ENCODE peak calls at places on chromosomes 2 and 18, in eight cellular contexts. K, D, L, I, F, W, H and N are unnamed samples.

GRCh38 chr2:178830451-178830850 is 23.2 kb upstream of the TTN start:
- DNase-seq in K (no peak), D (no peak), L (no peak), I (no peak), F (no peak), W (no peak), H (no peak), N (no peak)

GRCh38 chr2:232658217-232658785 is 24.9 kb downstream of the EFHD1 start:
- DNase-seq in K (peak), D (no peak), L (no peak), I (no peak), F (no peak), W (no peak), H (no peak), N (no peak)

GRCh38 chr2:201786471-201786870 is 5.7 kb upstream of the ALS2 start:
- DNase-seq in K (no peak), D (no peak), L (no peak), I (no peak), F (no peak), W (no peak), H (no peak), N (no peak)

GRCh38 chr18:6627621-6628020 is 101.9 kb upstream of the ARHGAP28 start:
- DNase-seq in K (no peak), D (peak), L (no peak), I (no peak), F (no peak), W (no peak), H (no peak), N (no peak)

GRCh38 chr2:28231110-28231621 is 161.5 kb upstream of the FOSL2 start:
- DNase-seq in K (no peak), D (no peak), L (no peak), I (no peak), F (no peak), W (no peak), H (no peak), N (peak)

GRCh38 chr2:68564426-68564825 is 79.0 kb upstream of the PROKR1 start:
- DNase-seq in K (no peak), D (no peak), L (no peak), I (no peak), F (no peak), W (no peak), H (no peak), N (no peak)

GRCh38 chr2:231464576-231465540 is 574 bp upstream of the NCL start:
- DNase-seq in K (peak), D (peak), L (peak), I (peak), F (peak), W (peak), H (peak), N (no peak)

GRCh38 chr2:240226672-240227537 is 86.4 kb upstream of the OTOS start:
- DNase-seq in K (no peak), D (no peak), L (no peak), I (no peak), F (peak), W (no peak), H (no peak), N (no peak)

GRCh38 chr2:121297217-121297830 is 12.3 kb upstream of the TFCP2L1 start:
- DNase-seq in K (peak), D (no peak), L (peak), I (no peak), F (no peak), W (no peak), H (peak), N (no peak)

GRCh38 chr2:72028996-72029395 is 118.7 kb downstream of the CYP26B1 start:
- DNase-seq in K (no peak), D (no peak), L (no peak), I (peak), F (no peak), W (no peak), H (no peak), N (no peak)

GRCh38 chr2:147567131-147567530 is 277.7 kb upstream of the ACVR2A start:
- DNase-seq in K (no peak), D (no peak), L (no peak), I (no peak), F (no peak), W (no peak), H (no peak), N (no peak)

GRCh38 chr18:45755936-45756335 is 32.0 kb downstream of the SLC14A1 start:
- DNase-seq in K (no peak), D (peak), L (no peak), I (peak), F (no peak), W (peak), H (no peak), N (no peak)

GRCh38 chr2:120397362-120397811 is 51.5 kb downstream of the INHBB start:
- DNase-seq in K (no peak), D (no peak), L (no peak), I (no peak), F (peak), W (no peak), H (no peak), N (no peak)

GRCh38 chr2:37421686-37422085 is 77.3 kb downstream of the QPCT start:
- DNase-seq in K (no peak), D (no peak), L (no peak), I (no peak), F (no peak), W (no peak), H (no peak), N (no peak)

GRCh38 chr2:1661891-1662605 is 82.3 kb downstream of the PXDN start:
- DNase-seq in K (no peak), D (no peak), L (no peak), I (no peak), F (no peak), W (no peak), H (no peak), N (no peak)

GRCh38 chr2:230715201-230715600 is 2.6 kb downstream of the CAB39 start:
- DNase-seq in K (no peak), D (no peak), L (no peak), I (no peak), F (no peak), W (no peak), H (no peak), N (no peak)

GRCh38 chr2:98898423-98898841 is 37.6 kb downstream of the CRACDL start:
- DNase-seq in K (no peak), D (no peak), L (no peak), I (no peak), F (peak), W (no peak), H (no peak), N (no peak)